ENCODE peak calls at places on chromosomes 2 and 18, in ten cellular contexts. S, Y, R, K, Q, E, T, O, V and F are unnamed samples. For H3K27me3, the result is how much of the 10 kb centered on the place peaks cover.

GRCh38 chr2:112836695-112837117 is at the start of gene IL1B:
- DNase-seq in Q (peak), T (peak), S (no peak), R (peak), O (no peak), Y (no peak), V (peak), E (peak), K (no peak), F (no peak)

GRCh38 chr2:100518801-100519200 is 44.0 kb upstream of the PDCL3 start:
- DNase-seq in S (no peak), O (no peak), K (no peak), V (peak), E (no peak), T (peak), Y (no peak), R (no peak), Q (no peak), F (no peak)

GRCh38 chr2:157388827-157389226 is 55.1 kb downstream of the CYTIP start:
- DNase-seq in Y (no peak), E (no peak), V (no peak), Q (no peak), T (no peak), K (no peak), R (no peak), O (no peak), S (no peak), F (no peak)

GRCh38 chr2:200348897-200349563 is 42.5 kb downstream of the SPATS2L start:
- DNase-seq in R (no peak), E (no peak), Y (no peak), O (no peak), Q (no peak), V (no peak), S (no peak), K (no peak), T (no peak), F (no peak)

GRCh38 chr2:232457121-232458011 is 1.4 kb downstream of the ALPI start:
- DNase-seq in S (no peak), K (no peak), E (no peak), V (no peak), T (no peak), O (no peak), R (no peak), Q (no peak), Y (no peak), F (no peak)

GRCh38 chr2:226888378-226888915 is 52.6 kb downstream of the RHBDD1 start:
- DNase-seq in E (peak), R (no peak), S (no peak), V (no peak), K (no peak), O (no peak), Q (no peak), T (peak), Y (no peak), F (no peak)

GRCh38 chr2:10333966-10334365 is 31.3 kb downstream of the HPCAL1 start:
- DNase-seq in K (no peak), O (no peak), R (no peak), E (no peak), T (no peak), V (no peak), S (no peak), Y (no peak), Q (no peak), F (no peak)

GRCh38 chr2:215920244-215921100 is 92.9 kb downstream of the MREG start:
- DNase-seq in S (peak), K (peak), O (peak), V (peak), E (peak), T (peak), Y (peak), R (peak), Q (peak), F (peak)

GRCh38 chr2:25035537-25036220 is 6.2 kb upstream of the EFR3B start:
- DNase-seq in Q (peak), E (no peak), V (peak), K (no peak), S (no peak), R (no peak), Y (no peak), O (no peak), T (no peak), F (no peak)

GRCh38 chr2:72719416-72719815 is 106.4 kb downstream of the EXOC6B start:
- DNase-seq in Y (no peak), V (peak), Q (peak), O (no peak), E (no peak), K (peak), T (peak), R (peak), S (no peak), F (no peak)

GRCh38 chr2:53257287-53257686 is 510.3 kb upstream of the CHAC2 start:
- DNase-seq in O (no peak), V (no peak), K (no peak), S (no peak), Q (no peak), R (no peak), T (peak), Y (no peak), E (no peak), F (no peak)
- H3K27me3 ChIP-seq in O (under half), V (under half), K (under half), S (under half), Q (under half), R (under half), T (under half), Y (under half), E (under half), F (under half)

GRCh38 chr18:23136326-23137092 is 1.2 kb downstream of the CABLES1 start:
- DNase-seq in S (no peak), V (peak), E (peak), R (no peak), Q (no peak), Y (no peak), K (peak), T (peak), O (no peak), F (no peak)
- TF ChIP-seq EZH2 in S (no peak), V (no peak), E (no peak), R (no peak), Q (no peak), Y (no peak), K (peak), T (peak), O (no peak), F (no peak)

GRCh38 chr2:12778369-12778768 is 61.6 kb downstream of the TRIB2 start:
- DNase-seq in Y (no peak), E (no peak), V (no peak), S (no peak), Q (no peak), R (peak), K (peak), T (no peak), O (peak), F (no peak)
- H3K27me3 ChIP-seq in Y (under half), E (under half), V (under half), S (under half), Q (under half), R (under half), K (half or more), T (under half), O (under half), F (under half)

GRCh38 chr2:172101008-172101706 is 1.5 kb downstream of the DLX2 start:
- DNase-seq in O (no peak), Y (no peak), R (peak), T (no peak), S (no peak), Q (no peak), E (peak), K (peak), V (no peak), F (no peak)
- TF ChIP-seq EZH2 in O (no peak), Y (no peak), R (no peak), T (peak), S (no peak), Q (no peak), E (no peak), K (peak), V (no peak), F (no peak)

DNA sequence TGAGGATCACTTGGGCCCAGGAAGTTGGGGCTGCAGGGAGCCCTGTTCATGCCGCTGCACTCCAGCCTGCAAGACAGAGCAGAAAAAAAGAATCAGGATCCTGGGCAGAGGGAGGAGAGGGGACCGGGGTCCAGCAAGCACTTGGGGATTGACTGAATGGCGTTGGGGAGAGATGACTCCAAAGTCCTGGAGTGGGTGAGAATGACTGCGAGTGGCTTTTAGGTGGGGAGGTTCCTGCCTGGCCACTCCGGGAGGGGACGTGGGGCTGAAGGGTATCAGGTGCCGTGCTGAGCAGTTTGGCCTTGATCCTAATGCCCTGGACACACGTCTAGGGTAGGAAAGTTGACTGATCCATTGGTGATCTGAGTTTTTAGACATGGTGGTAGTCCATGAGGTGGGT is 3.5 kb upstream of the NFATC1 start:
- DNase-seq in T (no peak), R (no peak), K (no peak), E (no peak), V (no peak), Q (no peak), Y (no peak), O (no peak), S (no peak), F (no peak)
- H3K27me3 ChIP-seq in T (under half), R (under half), K (half or more), E (under half), V (under half), Q (under half), Y (under half), O (under half), S (under half), F (under half)